ENCODE peak calls at places on chromosome 14, in five cellular contexts. C, D, U, B and X are unnamed samples.

GRCh38 chr14:75715926-75716780 is 55.1 kb downstream of the TTLL5 start:
- DNase-seq in C (no peak), D (peak), U (peak), B (no peak), X (no peak)

GRCh38 chr14:98909251-98909944 is 362.6 kb downstream of the BCL11B start:
- DNase-seq in C (no peak), D (peak), U (no peak), B (no peak), X (no peak)

GRCh38 chr14:59281613-59282012 is 93.1 kb downstream of the DAAM1 start:
- DNase-seq in C (no peak), D (peak), U (peak), B (no peak), X (no peak)

GRCh38 chr14:61188936-61189808 is 92.0 kb downstream of the TMEM30B start:
- DNase-seq in C (peak), D (no peak), U (peak), B (peak), X (peak)

GRCh38 chr14:44803239-44803905 is 158.4 kb downstream of the KLHL28 start:
- DNase-seq in C (no peak), D (no peak), U (peak), B (no peak), X (peak)

GRCh38 chr14:46250113-46250703 is 401.4 kb downstream of the RPL10L start:
- DNase-seq in C (no peak), D (no peak), U (peak), B (no peak), X (peak)

GRCh38 chr14:84825481-84825880 is 704.5 kb upstream of the FLRT2 start:
- DNase-seq in C (no peak), D (peak), U (peak), B (no peak), X (no peak)

GRCh38 chr14:94421316-94421715 is 31.3 kb downstream of the SERPINA11 start:
- DNase-seq in C (no peak), D (no peak), U (no peak), B (no peak), X (no peak)

GRCh38 chr14:98010791-98011190 is 1213.6 kb downstream of the VRK1 start:
- DNase-seq in C (no peak), D (no peak), U (no peak), B (no peak), X (no peak)

GRCh38 chr14:85415015-85415712 is 114.8 kb upstream of the FLRT2 start:
- DNase-seq in C (peak), D (peak), U (peak), B (peak), X (peak)

GRCh38 chr14:33730163-33730562 is 220.7 kb downstream of the EGLN3 start:
- DNase-seq in C (no peak), D (no peak), U (no peak), B (no peak), X (no peak)

GRCh38 chr14:76653875-76654572 is 107.2 kb upstream of the VASH1 start:
- DNase-seq in C (no peak), D (no peak), U (no peak), B (no peak), X (no peak)

GRCh38 chr14:87133073-87133815 is 859.7 kb downstream of the GALC start:
- DNase-seq in C (no peak), D (peak), U (peak), B (no peak), X (no peak)

GRCh38 chr14:71403673-71404072 is 496.4 kb downstream of the PCNX1 start:
- DNase-seq in C (no peak), D (no peak), U (peak), B (no peak), X (no peak)

GRCh38 chr14:91410781-91411536 is 6.7 kb downstream of the CCDC88C start:
- DNase-seq in C (no peak), D (no peak), U (no peak), B (no peak), X (no peak)

GRCh38 chr14:70885343-70886014 is 21.8 kb upstream of the PCNX1 start:
- DNase-seq in C (no peak), D (no peak), U (no peak), B (no peak), X (no peak)

GRCh38 chr14:42994001-42994736 is 1387.5 kb downstream of the LRFN5 start:
- DNase-seq in C (no peak), D (peak), U (peak), B (no peak), X (no peak)

GRCh38 chr14:91291786-91292405 is 47.4 kb upstream of the GPR68 start:
- DNase-seq in C (no peak), D (no peak), U (no peak), B (no peak), X (no peak)

GRCh38 chr14:90514015-90514398 is 117.2 kb downstream of the CALM1 start:
- DNase-seq in C (no peak), D (no peak), U (no peak), B (no peak), X (peak)

GRCh38 chr14:50999726-51000125 is 55.4 kb upstream of the PYGL start:
- DNase-seq in C (no peak), D (no peak), U (no peak), B (no peak), X (no peak)

GRCh38 chr14:96039633-96040311 is 610 bp downstream of the C14orf132 start:
- DNase-seq in C (no peak), D (peak), U (peak), B (no peak), X (peak)

GRCh38 chr14:76848879-76849278 is 22.7 kb downstream of the LRRC74A start:
- DNase-seq in C (no peak), D (no peak), U (no peak), B (no peak), X (peak)

GRCh38 chr14:83816755-83817154 is 1713.2 kb upstream of the FLRT2 start:
- DNase-seq in C (no peak), D (no peak), U (peak), B (no peak), X (no peak)

GRCh38 chr14:65185859-65186258 is 83.5 kb upstream of the MAX start:
- DNase-seq in C (no peak), D (no peak), U (no peak), B (no peak), X (no peak)
- H3K4me3 ChIP-seq in C (no peak), D (no peak), U (no peak), B (no peak), X (no peak)

GRCh38 chr14:100103261-100104005 is 38.2 kb downstream of the EVL start:
- DNase-seq in C (peak), D (peak), U (peak), B (peak), X (no peak)

GRCh38 chr14:100104523-100105300 is 39.5 kb downstream of the EVL start:
- DNase-seq in C (peak), D (peak), U (peak), B (no peak), X (no peak)

GRCh38 chr14:100102156-100102785 is 37.0 kb downstream of the EVL start:
- DNase-seq in C (no peak), D (no peak), U (no peak), B (no peak), X (peak)

GRCh38 chr14:100105357-100106169 is 40.3 kb downstream of the EVL start:
- DNase-seq in C (peak), D (no peak), U (no peak), B (no peak), X (no peak)

DNA sequence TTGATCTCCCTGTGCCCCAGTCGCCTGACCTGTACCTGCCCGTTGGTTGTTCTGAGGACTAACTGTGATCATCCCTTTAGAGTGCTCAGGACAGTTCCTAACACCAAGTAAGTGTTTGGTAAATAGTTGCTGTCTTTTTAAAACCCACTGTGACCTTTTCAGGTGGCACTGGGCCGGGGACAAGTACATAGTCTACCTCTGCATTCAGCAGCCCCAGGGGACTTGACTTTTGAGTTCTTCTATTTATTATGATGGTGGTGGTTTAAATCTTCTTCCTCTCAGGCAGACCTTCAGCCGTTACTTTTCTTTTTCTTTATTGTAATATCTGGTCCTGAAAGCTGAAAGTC is 38.8 kb downstream of the EVL start:
- DNase-seq in C (no peak), D (no peak), U (no peak), B (no peak), X (no peak)
- H3K4me3 ChIP-seq in C (no peak), D (no peak), U (no peak), B (no peak), X (no peak)

DNA sequence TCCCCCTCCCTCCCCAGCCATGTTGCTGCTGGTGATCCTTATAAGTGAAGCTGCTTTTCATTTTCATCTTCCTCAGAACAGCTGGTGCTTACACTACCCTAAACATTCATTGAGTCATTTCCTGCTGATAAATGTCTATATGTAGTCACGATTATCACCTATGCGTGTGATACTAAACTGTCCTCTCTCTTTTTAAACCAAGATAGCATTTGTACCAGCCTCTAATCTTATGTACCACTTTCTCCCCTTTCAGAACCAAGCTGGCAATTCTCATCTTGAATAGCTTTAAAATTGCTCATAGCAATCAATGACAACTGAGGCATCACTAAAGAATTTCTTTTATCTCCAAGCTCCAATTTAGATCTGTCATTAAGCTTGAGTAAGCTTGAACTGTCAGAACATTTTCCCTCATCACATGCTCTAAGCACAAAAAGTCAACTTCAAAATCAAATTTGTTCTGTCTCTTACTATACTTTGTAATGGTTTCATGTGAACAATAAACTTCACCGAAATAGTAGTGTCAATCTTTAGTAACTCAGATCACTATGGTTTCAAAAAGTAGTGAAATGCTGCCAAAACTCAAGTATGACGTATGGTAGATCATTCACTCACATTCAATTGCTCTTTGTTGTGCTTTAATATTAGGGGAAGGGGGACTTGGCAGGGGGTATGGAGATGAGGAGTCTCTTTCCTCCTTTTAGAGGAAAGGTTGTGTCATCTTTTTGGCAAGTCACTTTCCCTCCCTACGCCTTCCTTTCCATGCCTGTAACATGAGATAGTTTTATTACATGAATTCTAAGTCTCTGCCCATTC is 178.1 kb upstream of the NOVA1 start:
- DNase-seq in C (no peak), D (peak), U (peak), B (no peak), X (no peak)
- H3K4me3 ChIP-seq in C (no peak), D (peak), U (peak), B (no peak), X (no peak)

GRCh38 chr14:103099081-103099732 is 4.7 kb downstream of the EXOC3L4 start:
- DNase-seq in C (no peak), D (no peak), U (peak), B (no peak), X (peak)

GRCh38 chr14:103100281-103101121 is 6.0 kb downstream of the EXOC3L4 start:
- DNase-seq in C (no peak), D (no peak), U (no peak), B (no peak), X (peak)

GRCh38 chr14:103101257-103101963 is 6.9 kb downstream of the EXOC3L4 start:
- DNase-seq in C (no peak), D (no peak), U (no peak), B (no peak), X (peak)

GRCh38 chr14:103097994-103098957 is 3.8 kb downstream of the EXOC3L4 start:
- DNase-seq in C (no peak), D (no peak), U (no peak), B (no peak), X (peak)

DNA sequence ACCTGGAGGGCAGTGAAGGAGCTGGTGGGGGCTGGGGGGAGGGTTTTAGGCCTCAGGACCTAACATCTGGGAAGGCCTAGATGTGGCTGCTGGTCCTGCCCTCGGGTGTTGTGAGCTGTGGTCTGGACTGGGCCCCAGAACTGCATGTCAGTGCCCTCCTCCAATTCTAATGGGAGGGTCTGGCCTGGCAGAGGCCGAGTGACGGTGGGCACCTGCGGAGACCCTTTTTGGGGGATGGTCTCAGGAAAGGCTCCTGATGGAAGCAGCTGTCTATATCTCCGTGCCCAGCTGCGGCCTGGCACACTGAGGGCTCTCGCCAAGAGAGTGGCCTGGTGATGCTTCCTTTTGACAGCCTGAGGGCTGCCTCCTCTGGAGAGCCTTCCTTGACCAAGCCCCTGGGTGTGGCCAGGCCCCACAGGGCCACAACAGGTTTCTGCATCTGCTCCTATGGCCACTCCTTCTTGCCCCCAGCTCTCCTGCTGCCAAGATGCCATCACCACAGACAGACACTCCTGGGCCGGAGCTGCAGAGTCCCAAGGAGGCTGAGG is 5.3 kb downstream of the EXOC3L4 start:
- DNase-seq in C (no peak), D (no peak), U (no peak), B (no peak), X (peak)
- H3K4me3 ChIP-seq in C (no peak), D (no peak), U (no peak), B (no peak), X (no peak)

GRCh38 chr14:104512771-104513640 is 66.6 kb upstream of the C14orf180 start:
- DNase-seq in C (no peak), D (peak), U (no peak), B (no peak), X (peak)
- H3K4me3 ChIP-seq in C (no peak), D (no peak), U (no peak), B (no peak), X (no peak)

GRCh38 chr14:105773584-105773983 is 247.2 kb downstream of the TMEM121 start:
- DNase-seq in C (no peak), D (no peak), U (no peak), B (no peak), X (no peak)
- H3K4me3 ChIP-seq in C (no peak), D (no peak), U (no peak), B (no peak), X (no peak)

DNA sequence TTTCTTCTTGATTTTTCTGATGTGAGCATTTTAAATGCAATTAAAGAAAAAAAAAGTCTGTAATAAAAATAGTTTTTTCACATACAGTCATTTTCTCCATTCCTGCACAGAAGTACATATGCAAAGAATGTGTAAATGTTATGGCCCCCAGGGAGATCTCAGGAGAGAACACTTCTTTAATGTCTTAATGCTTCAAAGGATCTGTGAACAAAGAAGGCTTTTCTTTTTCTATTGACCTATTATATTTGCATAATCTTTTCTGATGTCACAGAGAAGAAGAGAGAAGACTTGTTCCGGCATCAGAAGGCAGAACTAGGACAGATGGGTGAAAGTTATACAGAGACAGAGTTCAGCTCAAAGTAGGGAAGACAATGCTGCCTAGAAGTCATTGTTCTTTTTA is 413.5 kb upstream of the STXBP6 start:
- DNase-seq in C (no peak), D (no peak), U (no peak), B (no peak), X (no peak)
- H3K4me3 ChIP-seq in C (no peak), D (no peak), U (no peak), B (no peak), X (no peak)